ENCODE peak calls at places on chromosome 16, in six cellular contexts. Q, U, R, F, T and C are unnamed samples.

GRCh38 chr16:68902376-68903345 is 59.3 kb downstream of the TANGO6 start:
- DNase-seq in F (no peak), R (peak; percentile 47), U (peak; percentile 8), Q (peak; percentile 11), T (peak; percentile 52), C (peak; percentile 63)

GRCh38 chr16:66081967-66082366 is 284.5 kb upstream of the CDH5 start:
- DNase-seq in U (peak; percentile 45), T (no peak), F (no peak), Q (no peak), R (no peak), C (peak; percentile 18)

GRCh38 chr16:71883193-71883848 is 661 bp downstream of the ZNF821 start:
- DNase-seq in U (no peak), F (peak; percentile 43), R (no peak), T (peak; percentile 59), Q (peak; percentile 52), C (no peak)

GRCh38 chr16:9186061-9186460 is 94.6 kb downstream of the HAPSTR1 start:
- DNase-seq in R (no peak), Q (no peak), T (no peak), F (no peak), U (no peak), C (no peak)

GRCh38 chr16:57619606-57620315 is 8.7 kb upstream of the ADGRG1 start:
- DNase-seq in Q (no peak), F (no peak), T (no peak), U (no peak), R (no peak), C (peak; percentile 46)

GRCh38 chr16:12061336-12062055 is 85.0 kb downstream of the SNX29 start:
- DNase-seq in F (no peak), Q (no peak), R (no peak), T (no peak), U (no peak), C (no peak)

GRCh38 chr16:77877712-77878111 is 89.3 kb downstream of the VAT1L start:
- DNase-seq in Q (no peak), T (no peak), U (peak; percentile 78), F (no peak), R (no peak), C (peak; percentile 27)

GRCh38 chr16:18983565-18984424 is at the start of gene TMC7:
- DNase-seq in Q (peak; percentile 93), R (peak; percentile 46), T (peak; percentile 92), F (no peak), U (no peak), C (peak; percentile 91)

GRCh38 chr16:728131-728889 is 1.4 kb downstream of the HAGHL start:
- DNase-seq in Q (no peak), R (no peak), T (peak; percentile 69), U (no peak), F (peak; percentile 68), C (no peak)

GRCh38 chr16:67562526-67562917 is at the start of gene CTCF:
- DNase-seq in Q (peak; percentile 68), R (peak; percentile 68), T (peak; percentile 82), U (no peak), F (peak; percentile 87), C (peak; percentile 70)

GRCh38 chr16:30065943-30066881 is 652 bp downstream of the ALDOA start:
- DNase-seq in U (no peak), Q (no peak), F (peak; percentile 37), R (no peak), T (no peak), C (no peak)

GRCh38 chr16:53518550-53519416 is 15.8 kb upstream of the AKTIP start:
- DNase-seq in R (peak; percentile 81), F (peak; percentile 83), U (no peak), Q (no peak), T (no peak), C (no peak)

GRCh38 chr16:1156983-1157638 is 4.2 kb downstream of the CACNA1H start:
- DNase-seq in U (no peak), Q (no peak), R (no peak), T (no peak), F (no peak), C (no peak)

GRCh38 chr16:25478476-25478875 is 213.3 kb upstream of the HS3ST4 start:
- DNase-seq in Q (no peak), R (no peak), T (no peak), U (no peak), F (no peak), C (no peak)

GRCh38 chr16:64305663-64306062 is 816.2 kb downstream of the CDH11 start:
- DNase-seq in R (no peak), F (no peak), U (no peak), T (no peak), Q (no peak), C (no peak)

GRCh38 chr16:16073884-16074781 is 124.7 kb downstream of the ABCC1 start:
- DNase-seq in R (peak; percentile 93), F (no peak), Q (no peak), U (peak; percentile 30), T (peak; percentile 28), C (peak; percentile 58)

GRCh38 chr16:87551487-87551886 is 50.8 kb upstream of the JPH3 start:
- DNase-seq in F (no peak), R (no peak), T (no peak), Q (no peak), U (no peak), C (no peak)

GRCh38 chr16:3509470-3509928 is 8.7 kb downstream of the CLUAP1 start:
- DNase-seq in T (no peak), U (no peak), F (peak; percentile 86), Q (no peak), R (peak; percentile 4), C (no peak)